ENCODE peak calls at places on chromosomes 5 and 9, in eight cellular contexts. One of them, this sample, is unnamed.
A peak's percentile ranks its signal among the peaks of the same experiment; 100 is the strongest.

GRCh38 chr5:169667896-169668674 is 31.0 kb downstream of the DOCK2 start:
- DNase-seq in ovary: no peak
- DNase-seq in tibial artery: no peak
- DNase-seq in kidney: no peak
- DNase-seq in Caco-2: no peak
- DNase-seq in endodermal cell: no peak
- DNase-seq in PC-3: peak; percentile 74
- DNase-seq in CD4-positive, CD25-positive, alpha-beta regulatory T cell: no peak
- DNase-seq in this sample: no peak

GRCh38 chr9:93300175-93300572 is 116.2 kb downstream of the WNK2 start:
- DNase-seq in ovary: no peak
- DNase-seq in tibial artery: no peak
- DNase-seq in kidney: peak; percentile 65
- DNase-seq in Caco-2: no peak
- DNase-seq in endodermal cell: peak; percentile 12
- DNase-seq in PC-3: no peak
- DNase-seq in CD4-positive, CD25-positive, alpha-beta regulatory T cell: no peak
- DNase-seq in this sample: no peak

GRCh38 chr5:135887447-135887864 is 8.2 kb downstream of the IL9 start:
- DNase-seq in ovary: peak; percentile 57
- DNase-seq in tibial artery: no peak
- DNase-seq in kidney: no peak
- DNase-seq in Caco-2: peak; percentile 80
- DNase-seq in endodermal cell: peak; percentile 90
- DNase-seq in PC-3: peak; percentile 80
- DNase-seq in CD4-positive, CD25-positive, alpha-beta regulatory T cell: peak; percentile 36
- DNase-seq in this sample: peak; percentile 69

GRCh38 chr5:77211691-77212047 is 1.2 kb downstream of the PDE8B start:
- DNase-seq in ovary: no peak
- DNase-seq in tibial artery: no peak
- DNase-seq in kidney: no peak
- DNase-seq in Caco-2: no peak
- DNase-seq in endodermal cell: no peak
- DNase-seq in PC-3: no peak
- DNase-seq in CD4-positive, CD25-positive, alpha-beta regulatory T cell: no peak
- DNase-seq in this sample: no peak

GRCh38 chr9:87141124-87141523 is 193.8 kb upstream of the GAS1 start:
- DNase-seq in ovary: no peak
- DNase-seq in tibial artery: no peak
- DNase-seq in kidney: no peak
- DNase-seq in Caco-2: no peak
- DNase-seq in endodermal cell: peak; percentile 61
- DNase-seq in PC-3: no peak
- DNase-seq in CD4-positive, CD25-positive, alpha-beta regulatory T cell: no peak
- DNase-seq in this sample: no peak

GRCh38 chr5:98763001-98763630 is 10.3 kb upstream of the RGMB start:
- DNase-seq in ovary: no peak
- DNase-seq in tibial artery: no peak
- DNase-seq in kidney: no peak
- DNase-seq in Caco-2: no peak
- DNase-seq in endodermal cell: peak; percentile 83
- DNase-seq in PC-3: peak; percentile 63
- DNase-seq in CD4-positive, CD25-positive, alpha-beta regulatory T cell: no peak
- DNase-seq in this sample: no peak

GRCh38 chr5:96662725-96663513 is 743 bp downstream of the CAST start:
- DNase-seq in ovary: peak; percentile 92
- DNase-seq in tibial artery: peak; percentile 93
- DNase-seq in kidney: peak; percentile 97
- DNase-seq in Caco-2: peak; percentile 89
- DNase-seq in endodermal cell: peak; percentile 96
- DNase-seq in PC-3: peak; percentile 90
- DNase-seq in CD4-positive, CD25-positive, alpha-beta regulatory T cell: peak; percentile 83
- DNase-seq in this sample: peak; percentile 84

GRCh38 chr5:9337908-9338307 is 208.0 kb downstream of the SEMA5A start:
- DNase-seq in ovary: no peak
- DNase-seq in tibial artery: no peak
- DNase-seq in kidney: no peak
- DNase-seq in Caco-2: no peak
- DNase-seq in endodermal cell: no peak
- DNase-seq in PC-3: peak; percentile 96
- DNase-seq in CD4-positive, CD25-positive, alpha-beta regulatory T cell: no peak
- DNase-seq in this sample: no peak

GRCh38 chr5:151222769-151223446 is 984 bp downstream of the CCDC69 start:
- DNase-seq in ovary: no peak
- DNase-seq in tibial artery: peak; percentile 74
- DNase-seq in kidney: no peak
- DNase-seq in Caco-2: no peak
- DNase-seq in endodermal cell: peak; percentile 66
- DNase-seq in PC-3: peak; percentile 25
- DNase-seq in CD4-positive, CD25-positive, alpha-beta regulatory T cell: peak; percentile 49
- DNase-seq in this sample: peak; percentile 46

GRCh38 chr5:73454379-73455036 is 5.9 kb upstream of the FOXD1 start:
- DNase-seq in ovary: no peak
- DNase-seq in tibial artery: no peak
- DNase-seq in kidney: no peak
- DNase-seq in Caco-2: peak; percentile 81
- DNase-seq in endodermal cell: peak; percentile 94
- DNase-seq in PC-3: peak; percentile 84
- DNase-seq in CD4-positive, CD25-positive, alpha-beta regulatory T cell: peak; percentile 24
- DNase-seq in this sample: peak; percentile 33

GRCh38 chr9:94938384-94938783 is 211.9 kb downstream of the AOPEP start:
- DNase-seq in ovary: no peak
- DNase-seq in tibial artery: no peak
- DNase-seq in kidney: no peak
- DNase-seq in Caco-2: no peak
- DNase-seq in endodermal cell: peak; percentile 41
- DNase-seq in PC-3: no peak
- DNase-seq in CD4-positive, CD25-positive, alpha-beta regulatory T cell: no peak
- DNase-seq in this sample: no peak

GRCh38 chr5:56097055-56097454 is 102.3 kb upstream of the IL6ST start:
- DNase-seq in ovary: no peak
- DNase-seq in tibial artery: no peak
- DNase-seq in kidney: no peak
- DNase-seq in Caco-2: no peak
- DNase-seq in endodermal cell: no peak
- DNase-seq in PC-3: no peak
- DNase-seq in CD4-positive, CD25-positive, alpha-beta regulatory T cell: no peak
- DNase-seq in this sample: no peak

GRCh38 chr5:79774171-79774854 is 84.7 kb downstream of the CMYA5 start:
- DNase-seq in ovary: no peak
- DNase-seq in tibial artery: no peak
- DNase-seq in kidney: peak; percentile 37
- DNase-seq in Caco-2: peak; percentile 81
- DNase-seq in endodermal cell: peak; percentile 95
- DNase-seq in PC-3: peak; percentile 29
- DNase-seq in CD4-positive, CD25-positive, alpha-beta regulatory T cell: no peak
- DNase-seq in this sample: peak; percentile 9

GRCh38 chr5:78295035-78295961 is 800 bp upstream of the AP3B1 start:
- DNase-seq in ovary: peak; percentile 38
- DNase-seq in tibial artery: peak; percentile 26
- DNase-seq in kidney: peak; percentile 72
- DNase-seq in Caco-2: peak; percentile 82
- DNase-seq in endodermal cell: peak; percentile 89
- DNase-seq in PC-3: peak; percentile 60
- DNase-seq in CD4-positive, CD25-positive, alpha-beta regulatory T cell: peak; percentile 54
- DNase-seq in this sample: peak; percentile 61

GRCh38 chr9:12640866-12641636 is 52.1 kb upstream of the TYRP1 start:
- DNase-seq in ovary: no peak
- DNase-seq in tibial artery: no peak
- DNase-seq in kidney: no peak
- DNase-seq in Caco-2: no peak
- DNase-seq in endodermal cell: no peak
- DNase-seq in PC-3: no peak
- DNase-seq in CD4-positive, CD25-positive, alpha-beta regulatory T cell: no peak
- DNase-seq in this sample: no peak

GRCh38 chr5:14510880-14511279 is 70.7 kb upstream of the OTULINL start:
- DNase-seq in ovary: no peak
- DNase-seq in tibial artery: no peak
- DNase-seq in kidney: no peak
- DNase-seq in Caco-2: no peak
- DNase-seq in endodermal cell: no peak
- DNase-seq in PC-3: no peak
- DNase-seq in CD4-positive, CD25-positive, alpha-beta regulatory T cell: no peak
- DNase-seq in this sample: no peak

GRCh38 chr5:60727032-60727431 is 27.1 kb upstream of the DEPDC1B start:
- DNase-seq in ovary: no peak
- DNase-seq in tibial artery: no peak
- DNase-seq in kidney: no peak
- DNase-seq in Caco-2: no peak
- DNase-seq in endodermal cell: no peak
- DNase-seq in PC-3: no peak
- DNase-seq in CD4-positive, CD25-positive, alpha-beta regulatory T cell: no peak
- DNase-seq in this sample: no peak

GRCh38 chr9:111559000-111559610 is 34.1 kb downstream of the ZNF483 start:
- DNase-seq in ovary: no peak
- DNase-seq in tibial artery: no peak
- DNase-seq in kidney: no peak
- DNase-seq in Caco-2: no peak
- DNase-seq in endodermal cell: no peak
- DNase-seq in PC-3: peak; percentile 22
- DNase-seq in CD4-positive, CD25-positive, alpha-beta regulatory T cell: no peak
- DNase-seq in this sample: no peak

GRCh38 chr5:88524941-88525340 is 256.3 kb upstream of the TMEM161B start:
- DNase-seq in ovary: no peak
- DNase-seq in tibial artery: no peak
- DNase-seq in kidney: no peak
- DNase-seq in Caco-2: no peak
- DNase-seq in endodermal cell: no peak
- DNase-seq in PC-3: no peak
- DNase-seq in CD4-positive, CD25-positive, alpha-beta regulatory T cell: no peak
- DNase-seq in this sample: no peak

DNA sequence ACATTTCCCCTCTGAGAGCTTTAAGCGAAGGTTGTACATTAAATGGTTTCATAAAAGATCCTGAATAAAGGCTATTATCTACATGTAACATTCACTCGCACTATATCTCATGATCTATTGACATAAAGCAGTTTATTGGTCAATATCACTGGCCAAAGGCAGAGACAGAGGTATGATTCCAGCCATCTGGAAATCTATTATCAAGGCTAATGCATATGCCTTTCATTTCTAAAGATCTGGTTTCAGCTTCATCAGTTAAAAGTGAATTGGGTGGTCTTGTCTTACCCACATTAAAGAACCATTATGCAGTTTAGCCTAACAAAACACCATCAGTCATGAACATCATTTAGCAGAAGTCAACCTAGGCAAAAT is 163.5 kb downstream of the ENC1 start:
- DNase-seq in ovary: no peak
- DNase-seq in tibial artery: no peak
- DNase-seq in kidney: no peak
- DNase-seq in Caco-2: no peak
- DNase-seq in endodermal cell: no peak
- DNase-seq in PC-3: no peak
- DNase-seq in CD4-positive, CD25-positive, alpha-beta regulatory T cell: no peak
- DNase-seq in this sample: no peak
- H3K4me1 ChIP-seq in ovary: no peaks in the 10 kb centered on the region
- H3K4me1 ChIP-seq in tibial artery: no peaks in the 10 kb centered on the region
- H3K4me1 ChIP-seq in kidney: no peaks in the 10 kb centered on the region
- H3K4me1 ChIP-seq in Caco-2: peaks cover 4% of the 10 kb centered on the region
- H3K4me1 ChIP-seq in endodermal cell: no peaks in the 10 kb centered on the region
- H3K4me1 ChIP-seq in PC-3: no peaks in the 10 kb centered on the region
- H3K4me1 ChIP-seq in CD4-positive, CD25-positive, alpha-beta regulatory T cell: no peaks in the 10 kb centered on the region
- H3K4me1 ChIP-seq in this sample: no peaks in the 10 kb centered on the region

DNA sequence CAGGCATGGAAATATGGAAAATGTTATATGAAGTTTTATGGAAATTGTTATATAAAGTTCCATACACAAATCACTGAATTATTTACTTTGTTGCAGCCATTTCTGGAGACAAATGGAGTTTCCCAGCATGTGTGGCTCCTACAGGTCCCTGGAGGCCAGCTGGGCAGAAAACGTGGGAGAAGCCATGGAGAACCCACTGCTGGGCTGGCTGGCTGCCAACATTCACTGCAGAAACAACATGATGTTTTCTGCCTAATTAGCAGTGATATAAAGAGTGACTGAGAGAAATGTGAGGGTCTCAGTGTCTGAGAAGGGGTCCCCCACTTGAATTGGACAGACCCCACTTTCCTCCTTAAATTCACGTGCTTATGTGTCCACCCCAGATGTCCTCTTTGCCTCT is 208.8 kb upstream of the IRX2 start:
- DNase-seq in ovary: no peak
- DNase-seq in tibial artery: no peak
- DNase-seq in kidney: no peak
- DNase-seq in Caco-2: no peak
- DNase-seq in endodermal cell: no peak
- DNase-seq in PC-3: no peak
- DNase-seq in CD4-positive, CD25-positive, alpha-beta regulatory T cell: no peak
- DNase-seq in this sample: no peak
- H3K9me3 ChIP-seq in ovary: no peaks in the 10 kb centered on the region
- H3K9me3 ChIP-seq in tibial artery: no peaks in the 10 kb centered on the region
- H3K9me3 ChIP-seq in kidney: peaks cover 3% of the 10 kb centered on the region
- H3K9me3 ChIP-seq in Caco-2: peaks cover 3% of the 10 kb centered on the region
- H3K9me3 ChIP-seq in endodermal cell: peaks cover 3% of the 10 kb centered on the region
- H3K9me3 ChIP-seq in PC-3: peaks cover 10% of the 10 kb centered on the region
- H3K9me3 ChIP-seq in CD4-positive, CD25-positive, alpha-beta regulatory T cell: peaks cover 7% of the 10 kb centered on the region
- H3K9me3 ChIP-seq in this sample: peaks cover 5% of the 10 kb centered on the region

GRCh38 chr5:154783774-154784460 is 28.7 kb downstream of the LARP1 start:
- DNase-seq in ovary: no peak
- DNase-seq in tibial artery: peak; percentile 36
- DNase-seq in kidney: no peak
- DNase-seq in Caco-2: no peak
- DNase-seq in endodermal cell: peak; percentile 69
- DNase-seq in PC-3: no peak
- DNase-seq in CD4-positive, CD25-positive, alpha-beta regulatory T cell: no peak
- DNase-seq in this sample: no peak

GRCh38 chr5:154780128-154780527 is 25.0 kb downstream of the LARP1 start:
- DNase-seq in ovary: no peak
- DNase-seq in tibial artery: no peak
- DNase-seq in kidney: no peak
- DNase-seq in Caco-2: no peak
- DNase-seq in endodermal cell: no peak
- DNase-seq in PC-3: no peak
- DNase-seq in CD4-positive, CD25-positive, alpha-beta regulatory T cell: no peak
- DNase-seq in this sample: no peak

GRCh38 chr5:154782326-154782725 is 27.1 kb downstream of the LARP1 start:
- DNase-seq in ovary: no peak
- DNase-seq in tibial artery: no peak
- DNase-seq in kidney: no peak
- DNase-seq in Caco-2: no peak
- DNase-seq in endodermal cell: peak; percentile 69
- DNase-seq in PC-3: no peak
- DNase-seq in CD4-positive, CD25-positive, alpha-beta regulatory T cell: no peak
- DNase-seq in this sample: no peak

GRCh38 chr5:154784856-154785255 is 29.7 kb downstream of the LARP1 start:
- DNase-seq in ovary: no peak
- DNase-seq in tibial artery: no peak
- DNase-seq in kidney: no peak
- DNase-seq in Caco-2: no peak
- DNase-seq in endodermal cell: no peak
- DNase-seq in PC-3: no peak
- DNase-seq in CD4-positive, CD25-positive, alpha-beta regulatory T cell: no peak
- DNase-seq in this sample: no peak

GRCh38 chr5:154782812-154783592 is 27.8 kb downstream of the LARP1 start:
- DNase-seq in ovary: no peak
- DNase-seq in tibial artery: no peak
- DNase-seq in kidney: no peak
- DNase-seq in Caco-2: no peak
- DNase-seq in endodermal cell: no peak
- DNase-seq in PC-3: no peak
- DNase-seq in CD4-positive, CD25-positive, alpha-beta regulatory T cell: no peak
- DNase-seq in this sample: no peak
- H3K36me3 ChIP-seq in ovary: no peaks in the 10 kb centered on the region
- H3K36me3 ChIP-seq in tibial artery: no peaks in the 10 kb centered on the region
- H3K36me3 ChIP-seq in kidney: no peaks in the 10 kb centered on the region
- H3K36me3 ChIP-seq in Caco-2: no peaks in the 10 kb centered on the region
- H3K36me3 ChIP-seq in endodermal cell: no peaks in the 10 kb centered on the region
- H3K36me3 ChIP-seq in PC-3: no peaks in the 10 kb centered on the region
- H3K36me3 ChIP-seq in CD4-positive, CD25-positive, alpha-beta regulatory T cell: no peaks in the 10 kb centered on the region
- H3K36me3 ChIP-seq in this sample: no peaks in the 10 kb centered on the region

GRCh38 chr5:68230285-68230684 is 14.7 kb downstream of the PIK3R1 start:
- DNase-seq in ovary: no peak
- DNase-seq in tibial artery: no peak
- DNase-seq in kidney: no peak
- DNase-seq in Caco-2: no peak
- DNase-seq in endodermal cell: no peak
- DNase-seq in PC-3: no peak
- DNase-seq in CD4-positive, CD25-positive, alpha-beta regulatory T cell: no peak
- DNase-seq in this sample: no peak
- H3K4me1 ChIP-seq in ovary: peaks cover 15% of the 10 kb centered on the region
- H3K4me1 ChIP-seq in tibial artery: peaks cover 83% of the 10 kb centered on the region
- H3K4me1 ChIP-seq in kidney: peaks cover 20% of the 10 kb centered on the region
- H3K4me1 ChIP-seq in Caco-2: peaks cover 4% of the 10 kb centered on the region
- H3K4me1 ChIP-seq in endodermal cell: no peaks in the 10 kb centered on the region
- H3K4me1 ChIP-seq in PC-3: no peaks in the 10 kb centered on the region
- H3K4me1 ChIP-seq in CD4-positive, CD25-positive, alpha-beta regulatory T cell: peaks cover 54% of the 10 kb centered on the region
- H3K4me1 ChIP-seq in this sample: peaks cover 90% of the 10 kb centered on the region

This sample was measured in CD4-positive, alpha-beta memory T cell.